ENCODE peak calls at places on chromosomes 13 and 19, in ten cellular contexts. One of them, this sample, is unnamed.
A peak's percentile ranks its signal among the peaks of the same experiment; 100 is the strongest.

GRCh38 chr19:51018745-51019543 is 565 bp downstream of the KLK10 start:
- DNase-seq in pancreas: no peak
- DNase-seq in B cell: no peak
- DNase-seq in brain microvascular endothelial cell: no peak
- DNase-seq in bronchial epithelial cell: no peak
- DNase-seq in nephron progenitor cell: peak; percentile 36
- DNase-seq in AG09319: no peak
- DNase-seq in cardiac muscle cell: peak; percentile 21
- DNase-seq in esophagus squamous epithelium: no peak
- DNase-seq in right atrium auricular region: no peak
- DNase-seq in this sample: no peak

GRCh38 chr19:16649734-16650133 is 10.2 kb downstream of the SMIM7 start:
- DNase-seq in pancreas: no peak
- DNase-seq in B cell: no peak
- DNase-seq in bronchial epithelial cell: no peak
- DNase-seq in cardiac muscle cell: peak; percentile 17
- DNase-seq in right atrium auricular region: peak; percentile 63
- DNase-seq in AG09319: no peak
- DNase-seq in nephron progenitor cell: no peak
- DNase-seq in brain microvascular endothelial cell: no peak
- DNase-seq in esophagus squamous epithelium: no peak
- DNase-seq in this sample: no peak

GRCh38 chr13:49935171-49936084 is 712 bp downstream of the SPRYD7 start:
- DNase-seq in cardiac muscle cell: peak; percentile 67
- DNase-seq in nephron progenitor cell: peak; percentile 51
- DNase-seq in pancreas: no peak
- DNase-seq in esophagus squamous epithelium: peak; percentile 35
- DNase-seq in B cell: no peak
- DNase-seq in brain microvascular endothelial cell: peak; percentile 72
- DNase-seq in AG09319: no peak
- DNase-seq in right atrium auricular region: peak; percentile 59
- DNase-seq in bronchial epithelial cell: peak; percentile 82
- DNase-seq in this sample: peak; percentile 84

GRCh38 chr13:31846182-31846938 is 107.0 kb downstream of the RXFP2 start:
- DNase-seq in esophagus squamous epithelium: peak; percentile 9
- DNase-seq in bronchial epithelial cell: peak; percentile 60
- DNase-seq in AG09319: peak; percentile 48
- DNase-seq in right atrium auricular region: peak; percentile 76
- DNase-seq in nephron progenitor cell: peak; percentile 96
- DNase-seq in cardiac muscle cell: peak; percentile 91
- DNase-seq in brain microvascular endothelial cell: peak; percentile 64
- DNase-seq in pancreas: peak; percentile 94
- DNase-seq in B cell: peak; percentile 80
- DNase-seq in this sample: peak; percentile 94

GRCh38 chr19:10289836-10290438 is at the start of gene ICAM5:
- DNase-seq in esophagus squamous epithelium: no peak
- DNase-seq in pancreas: no peak
- DNase-seq in nephron progenitor cell: peak; percentile 56
- DNase-seq in bronchial epithelial cell: peak; percentile 27
- DNase-seq in B cell: peak; percentile 65
- DNase-seq in cardiac muscle cell: peak; percentile 46
- DNase-seq in brain microvascular endothelial cell: no peak
- DNase-seq in right atrium auricular region: no peak
- DNase-seq in AG09319: no peak
- DNase-seq in this sample: peak; percentile 84

GRCh38 chr19:1411255-1412191 is 4.1 kb downstream of the DAZAP1 start:
- DNase-seq in bronchial epithelial cell: no peak
- DNase-seq in AG09319: no peak
- DNase-seq in B cell: no peak
- DNase-seq in esophagus squamous epithelium: no peak
- DNase-seq in cardiac muscle cell: peak; percentile 31
- DNase-seq in pancreas: no peak
- DNase-seq in nephron progenitor cell: no peak
- DNase-seq in right atrium auricular region: peak; percentile 87
- DNase-seq in brain microvascular endothelial cell: peak; percentile 24
- DNase-seq in this sample: no peak

GRCh38 chr19:29524912-29525870 is 603 bp upstream of the VSTM2B start:
- DNase-seq in brain microvascular endothelial cell: no peak
- DNase-seq in nephron progenitor cell: peak; percentile 55
- DNase-seq in esophagus squamous epithelium: no peak
- DNase-seq in AG09319: no peak
- DNase-seq in pancreas: peak; percentile 53
- DNase-seq in right atrium auricular region: no peak
- DNase-seq in cardiac muscle cell: no peak
- DNase-seq in bronchial epithelial cell: no peak
- DNase-seq in B cell: no peak
- DNase-seq in this sample: no peak

GRCh38 chr19:50514346-50515167 is 844 bp upstream of the ASPDH start:
- DNase-seq in nephron progenitor cell: no peak
- DNase-seq in brain microvascular endothelial cell: no peak
- DNase-seq in cardiac muscle cell: no peak
- DNase-seq in AG09319: no peak
- DNase-seq in B cell: no peak
- DNase-seq in esophagus squamous epithelium: no peak
- DNase-seq in pancreas: peak; percentile 54
- DNase-seq in right atrium auricular region: no peak
- DNase-seq in bronchial epithelial cell: no peak
- DNase-seq in this sample: no peak

GRCh38 chr13:109743706-109744453 is 42.5 kb downstream of the IRS2 start:
- DNase-seq in right atrium auricular region: no peak
- DNase-seq in cardiac muscle cell: peak; percentile 84
- DNase-seq in AG09319: no peak
- DNase-seq in brain microvascular endothelial cell: peak; percentile 42
- DNase-seq in bronchial epithelial cell: peak; percentile 92
- DNase-seq in nephron progenitor cell: no peak
- DNase-seq in pancreas: no peak
- DNase-seq in esophagus squamous epithelium: no peak
- DNase-seq in B cell: no peak
- DNase-seq in this sample: peak; percentile 48

GRCh38 chr19:33175886-33176669 is 18.1 kb upstream of the LRP3 start:
- DNase-seq in right atrium auricular region: peak; percentile 64
- DNase-seq in nephron progenitor cell: no peak
- DNase-seq in cardiac muscle cell: peak; percentile 47
- DNase-seq in esophagus squamous epithelium: peak; percentile 40
- DNase-seq in pancreas: no peak
- DNase-seq in brain microvascular endothelial cell: no peak
- DNase-seq in AG09319: no peak
- DNase-seq in bronchial epithelial cell: no peak
- DNase-seq in B cell: no peak
- DNase-seq in this sample: no peak

GRCh38 chr13:112117258-112117954 is 50.5 kb downstream of the SOX1 start:
- DNase-seq in AG09319: no peak
- DNase-seq in bronchial epithelial cell: no peak
- DNase-seq in right atrium auricular region: no peak
- DNase-seq in cardiac muscle cell: no peak
- DNase-seq in B cell: no peak
- DNase-seq in esophagus squamous epithelium: no peak
- DNase-seq in brain microvascular endothelial cell: no peak
- DNase-seq in nephron progenitor cell: no peak
- DNase-seq in pancreas: no peak
- DNase-seq in this sample: peak; percentile 81

GRCh38 chr19:47713046-47714021 is at the start of gene EHD2:
- DNase-seq in AG09319: peak; percentile 68
- DNase-seq in pancreas: peak; percentile 90
- DNase-seq in B cell: peak; percentile 44
- DNase-seq in right atrium auricular region: peak; percentile 72
- DNase-seq in bronchial epithelial cell: peak; percentile 33
- DNase-seq in brain microvascular endothelial cell: peak; percentile 44
- DNase-seq in nephron progenitor cell: peak; percentile 61
- DNase-seq in cardiac muscle cell: peak; percentile 86
- DNase-seq in esophagus squamous epithelium: no peak
- DNase-seq in this sample: peak; percentile 93

GRCh38 chr19:38044267-38045111 is 137.5 kb downstream of the SIPA1L3 start:
- DNase-seq in cardiac muscle cell: no peak
- DNase-seq in brain microvascular endothelial cell: peak; percentile 87
- DNase-seq in pancreas: no peak
- DNase-seq in AG09319: no peak
- DNase-seq in right atrium auricular region: no peak
- DNase-seq in esophagus squamous epithelium: no peak
- DNase-seq in B cell: no peak
- DNase-seq in bronchial epithelial cell: peak; percentile 20
- DNase-seq in nephron progenitor cell: no peak
- DNase-seq in this sample: no peak

GRCh38 chr13:80469841-80470378 is 129.0 kb upstream of the SPRY2 start:
- DNase-seq in pancreas: no peak
- DNase-seq in right atrium auricular region: peak; percentile 95
- DNase-seq in B cell: no peak
- DNase-seq in bronchial epithelial cell: peak; percentile 91
- DNase-seq in esophagus squamous epithelium: no peak
- DNase-seq in AG09319: no peak
- DNase-seq in nephron progenitor cell: no peak
- DNase-seq in brain microvascular endothelial cell: peak; percentile 92
- DNase-seq in cardiac muscle cell: peak; percentile 95
- DNase-seq in this sample: no peak

GRCh38 chr19:40724848-40725247 is 7.9 kb downstream of the ITPKC start:
- DNase-seq in esophagus squamous epithelium: no peak
- DNase-seq in nephron progenitor cell: no peak
- DNase-seq in AG09319: no peak
- DNase-seq in B cell: no peak
- DNase-seq in right atrium auricular region: no peak
- DNase-seq in pancreas: no peak
- DNase-seq in cardiac muscle cell: no peak
- DNase-seq in bronchial epithelial cell: no peak
- DNase-seq in brain microvascular endothelial cell: no peak
- DNase-seq in this sample: no peak

GRCh38 chr19:33064117-33064777 is 441 bp downstream of the RHPN2 start:
- DNase-seq in cardiac muscle cell: peak; percentile 15
- DNase-seq in nephron progenitor cell: no peak
- DNase-seq in brain microvascular endothelial cell: no peak
- DNase-seq in pancreas: peak; percentile 78
- DNase-seq in B cell: peak; percentile 57
- DNase-seq in AG09319: no peak
- DNase-seq in esophagus squamous epithelium: no peak
- DNase-seq in bronchial epithelial cell: no peak
- DNase-seq in right atrium auricular region: no peak
- DNase-seq in this sample: no peak

GRCh38 chr13:112615391-112615790 is 27.4 kb upstream of the TUBGCP3 start:
- DNase-seq in right atrium auricular region: peak; percentile 28
- DNase-seq in esophagus squamous epithelium: no peak
- DNase-seq in pancreas: no peak
- DNase-seq in nephron progenitor cell: no peak
- DNase-seq in cardiac muscle cell: no peak
- DNase-seq in AG09319: no peak
- DNase-seq in B cell: no peak
- DNase-seq in bronchial epithelial cell: no peak
- DNase-seq in brain microvascular endothelial cell: no peak
- DNase-seq in this sample: peak; percentile 74

GRCh38 chr13:79710376-79710775 is 229.4 kb downstream of the NDFIP2 start:
- DNase-seq in brain microvascular endothelial cell: no peak
- DNase-seq in cardiac muscle cell: peak; percentile 71
- DNase-seq in B cell: no peak
- DNase-seq in right atrium auricular region: no peak
- DNase-seq in AG09319: peak; percentile 68
- DNase-seq in nephron progenitor cell: no peak
- DNase-seq in pancreas: no peak
- DNase-seq in esophagus squamous epithelium: no peak
- DNase-seq in bronchial epithelial cell: peak; percentile 32
- DNase-seq in this sample: no peak

GRCh38 chr13:48749699-48750473 is 96.2 kb downstream of the CYSLTR2 start:
- DNase-seq in nephron progenitor cell: peak; percentile 68
- DNase-seq in esophagus squamous epithelium: peak; percentile 32
- DNase-seq in brain microvascular endothelial cell: peak; percentile 100
- DNase-seq in bronchial epithelial cell: peak; percentile 100
- DNase-seq in cardiac muscle cell: peak; percentile 95
- DNase-seq in pancreas: peak; percentile 79
- DNase-seq in AG09319: peak; percentile 69
- DNase-seq in B cell: peak; percentile 26
- DNase-seq in right atrium auricular region: peak; percentile 97
- DNase-seq in this sample: peak; percentile 88
- TF ChIP-seq CTCF in nephron progenitor cell: peak; percentile 55
- TF ChIP-seq CTCF in esophagus squamous epithelium: peak; percentile 29
- TF ChIP-seq CTCF in brain microvascular endothelial cell: peak; percentile 70
- TF ChIP-seq CTCF in bronchial epithelial cell: peak; percentile 62
- TF ChIP-seq CTCF in cardiac muscle cell: peak; percentile 70
- TF ChIP-seq CTCF in pancreas: peak; percentile 20
- TF ChIP-seq CTCF in AG09319: peak; percentile 72
- TF ChIP-seq CTCF in B cell: peak; percentile 48
- TF ChIP-seq CTCF in right atrium auricular region: peak; percentile 28
- TF ChIP-seq CTCF in this sample: peak; percentile 75

DNA sequence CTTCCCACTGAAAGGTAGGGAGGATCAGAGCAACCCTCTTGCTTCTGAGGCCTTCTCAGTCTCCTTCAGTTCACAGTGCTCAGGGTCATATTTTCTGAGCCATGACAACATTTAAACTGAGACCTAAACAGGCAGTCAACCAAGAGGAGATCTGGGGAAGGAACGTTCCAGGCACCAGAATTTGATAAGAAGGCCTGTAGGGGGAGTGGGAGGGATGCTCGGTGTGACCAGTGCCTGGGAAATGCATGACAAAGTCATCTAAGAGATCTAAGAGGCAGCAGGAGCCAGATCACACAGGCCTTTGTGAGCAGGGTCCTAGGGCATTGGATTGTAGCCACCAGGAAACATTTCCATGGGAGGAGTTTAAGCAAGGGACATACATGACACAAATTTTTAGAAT is 71.6 kb downstream of the SHISA2 start:
- DNase-seq in bronchial epithelial cell: no peak
- DNase-seq in esophagus squamous epithelium: no peak
- DNase-seq in pancreas: no peak
- DNase-seq in nephron progenitor cell: peak; percentile 33
- DNase-seq in right atrium auricular region: no peak
- DNase-seq in cardiac muscle cell: peak; percentile 31
- DNase-seq in B cell: no peak
- DNase-seq in brain microvascular endothelial cell: peak; percentile 49
- DNase-seq in AG09319: no peak
- DNase-seq in this sample: no peak
- TF ChIP-seq CTCF in bronchial epithelial cell: no peak
- TF ChIP-seq CTCF in esophagus squamous epithelium: no peak
- TF ChIP-seq CTCF in pancreas: no peak
- TF ChIP-seq CTCF in nephron progenitor cell: peak; percentile 41
- TF ChIP-seq CTCF in right atrium auricular region: no peak
- TF ChIP-seq CTCF in cardiac muscle cell: peak; percentile 39
- TF ChIP-seq CTCF in B cell: no peak
- TF ChIP-seq CTCF in brain microvascular endothelial cell: peak; percentile 71
- TF ChIP-seq CTCF in AG09319: peak; percentile 10
- TF ChIP-seq CTCF in this sample: peak; percentile 54

GRCh38 chr19:8459095-8459494 is 14.3 kb downstream of the HNRNPM start:
- DNase-seq in right atrium auricular region: no peak
- DNase-seq in AG09319: no peak
- DNase-seq in B cell: no peak
- DNase-seq in nephron progenitor cell: no peak
- DNase-seq in brain microvascular endothelial cell: no peak
- DNase-seq in bronchial epithelial cell: no peak
- DNase-seq in cardiac muscle cell: no peak
- DNase-seq in pancreas: no peak
- DNase-seq in esophagus squamous epithelium: no peak
- DNase-seq in this sample: no peak
- TF ChIP-seq CTCF in right atrium auricular region: no peak
- TF ChIP-seq CTCF in AG09319: no peak
- TF ChIP-seq CTCF in B cell: no peak
- TF ChIP-seq CTCF in nephron progenitor cell: no peak
- TF ChIP-seq CTCF in brain microvascular endothelial cell: no peak
- TF ChIP-seq CTCF in bronchial epithelial cell: no peak
- TF ChIP-seq CTCF in cardiac muscle cell: no peak
- TF ChIP-seq CTCF in pancreas: no peak
- TF ChIP-seq CTCF in esophagus squamous epithelium: no peak
- TF ChIP-seq CTCF in this sample: no peak

DNA sequence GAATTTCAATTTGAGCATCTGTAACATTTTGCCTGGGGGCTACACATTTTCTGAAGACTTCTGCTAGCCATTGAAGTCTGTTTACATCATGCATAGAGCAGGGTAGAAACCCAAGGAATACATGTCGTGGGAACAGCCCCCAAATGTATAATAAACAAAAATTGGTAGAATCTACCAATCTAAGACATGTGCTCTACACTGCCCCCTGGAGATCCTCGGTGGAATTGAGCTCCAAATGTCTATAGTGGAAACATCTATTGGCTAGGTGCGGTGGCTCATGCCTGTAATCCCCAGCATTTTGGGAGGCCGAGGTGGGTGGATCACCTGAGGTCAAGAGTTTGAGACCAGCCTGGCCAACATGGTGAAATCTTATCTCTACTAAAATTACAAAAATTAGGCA is 57.3 kb downstream of the MBD3L2B start:
- DNase-seq in bronchial epithelial cell: no peak
- DNase-seq in AG09319: no peak
- DNase-seq in B cell: peak; percentile 26
- DNase-seq in cardiac muscle cell: no peak
- DNase-seq in right atrium auricular region: no peak
- DNase-seq in esophagus squamous epithelium: no peak
- DNase-seq in pancreas: no peak
- DNase-seq in brain microvascular endothelial cell: no peak
- DNase-seq in nephron progenitor cell: no peak
- DNase-seq in this sample: no peak
- TF ChIP-seq CTCF in bronchial epithelial cell: peak; percentile 5
- TF ChIP-seq CTCF in AG09319: peak; percentile 8
- TF ChIP-seq CTCF in B cell: peak; percentile 57
- TF ChIP-seq CTCF in cardiac muscle cell: peak; percentile 14
- TF ChIP-seq CTCF in right atrium auricular region: no peak
- TF ChIP-seq CTCF in esophagus squamous epithelium: no peak
- TF ChIP-seq CTCF in pancreas: peak; percentile 27
- TF ChIP-seq CTCF in brain microvascular endothelial cell: peak; percentile 34
- TF ChIP-seq CTCF in nephron progenitor cell: no peak
- TF ChIP-seq CTCF in this sample: no peak